ENCODE peak calls at places on chromosomes 16 and 17, in nine cellular contexts. V is fibroblast of lung, X is uterus, E is left ventricle myocardium inferior, D is transverse colon, K is breast epithelium, J is heart left ventricle, C is MM.1S, H is heart right ventricle. G is an unnamed sample.

GRCh38 chr16:16021988-16022682 is 72.7 kb downstream of the ABCC1 start:
- DNase-seq in K (peak; percentile 94), D (peak; percentile 93), V (peak; percentile 98), H (peak; percentile 94), E (peak; percentile 97), C (no peak), J (peak; percentile 97), X (peak; percentile 98), G (peak; percentile 96)

GRCh38 chr16:4316732-4317461 is 1.0 kb downstream of the GLIS2 start:
- DNase-seq in X (peak; percentile 67), E (peak; percentile 60), D (peak; percentile 30), V (peak; percentile 40), K (no peak), C (no peak), J (peak; percentile 70), H (peak; percentile 74), G (no peak)

GRCh38 chr17:62062313-62062712 is 2.8 kb downstream of the MED13 start:
- DNase-seq in K (no peak), V (peak; percentile 41), H (no peak), E (no peak), J (no peak), X (no peak), D (no peak), C (no peak), G (no peak)

GRCh38 chr17:7445011-7445927 is at the start of gene CHRNB1:
- DNase-seq in H (peak; percentile 87), D (peak; percentile 91), K (no peak), V (peak; percentile 20), C (no peak), X (peak; percentile 54), J (peak; percentile 90), E (peak; percentile 88), G (peak; percentile 85)

GRCh38 chr17:82227629-82228277 is 1.1 kb upstream of the SLC16A3 start:
- DNase-seq in X (no peak), V (peak; percentile 29), J (no peak), D (no peak), E (no peak), K (no peak), H (no peak), C (no peak), G (no peak)

GRCh38 chr17:57455063-57455914 is 199.0 kb downstream of the MSI2 start:
- DNase-seq in K (no peak), V (peak; percentile 26), H (no peak), J (peak; percentile 37), C (no peak), D (no peak), E (no peak), X (no peak), G (peak; percentile 38)

GRCh38 chr17:77140878-77141767 is at the start of gene SEC14L1:
- DNase-seq in H (peak; percentile 54), C (peak; percentile 66), V (no peak), J (peak; percentile 69), E (peak; percentile 23), X (peak; percentile 37), D (peak; percentile 42), K (no peak), G (peak; percentile 52)

GRCh38 chr16:68493412-68494070 is 45.2 kb upstream of the SMPD3 start:
- DNase-seq in K (no peak), H (no peak), J (no peak), C (no peak), X (no peak), E (no peak), D (no peak), V (no peak), G (no peak)

GRCh38 chr16:79777679-79778078 is 177.1 kb upstream of the MAF start:
- DNase-seq in C (no peak), K (no peak), E (no peak), H (no peak), V (no peak), D (no peak), J (no peak), X (no peak), G (no peak)

GRCh38 chr17:80101160-80101945 is at the start of gene GAA:
- DNase-seq in D (peak; percentile 88), J (peak; percentile 94), C (peak; percentile 88), K (peak; percentile 78), H (peak; percentile 91), X (peak; percentile 87), V (peak; percentile 78), E (peak; percentile 87), G (peak; percentile 87)

GRCh38 chr16:19884611-19885455 is at the start of gene GPRC5B:
- DNase-seq in X (peak; percentile 57), H (peak; percentile 69), C (peak; percentile 33), E (peak; percentile 63), K (no peak), V (no peak), D (peak; percentile 34), J (peak; percentile 79), G (peak; percentile 71)

GRCh38 chr17:31556969-31557620 is 165.6 kb downstream of the RAB11FIP4 start:
- DNase-seq in X (no peak), E (no peak), V (no peak), J (no peak), K (no peak), H (no peak), C (no peak), D (no peak), G (no peak)

DNA sequence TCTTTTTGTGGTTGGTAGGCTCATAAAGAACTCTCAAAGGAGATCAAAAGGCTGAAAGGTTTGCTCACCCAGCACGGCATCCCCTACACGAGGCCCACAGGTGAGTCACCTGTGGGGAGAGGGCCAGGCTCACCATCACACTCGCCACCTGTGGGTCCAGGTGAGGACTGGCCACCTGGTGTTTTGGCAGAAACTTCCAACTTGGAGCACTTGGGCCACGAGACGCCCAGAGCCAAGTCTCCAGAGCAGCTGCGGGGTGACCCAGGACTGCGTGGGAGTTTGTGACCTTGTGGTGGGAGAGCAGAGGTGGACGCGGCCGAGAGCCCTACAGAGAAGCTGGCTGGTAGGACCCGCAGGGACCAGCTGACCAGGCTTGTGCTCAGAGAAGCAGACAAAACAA is 11.1 kb downstream of the GNPTG start:
- DNase-seq in E (no peak), K (no peak), V (no peak), C (no peak), J (no peak), H (peak; percentile 5), X (no peak), D (no peak), G (no peak)
- H3K4me1 ChIP-seq in E (no peaks in the 10 kb centered on the region), K (no peaks in the 10 kb centered on the region), V (no peaks in the 10 kb centered on the region), C (no peaks in the 10 kb centered on the region), J (no peaks in the 10 kb centered on the region), H (no peaks in the 10 kb centered on the region), X (no peaks in the 10 kb centered on the region), D (no peaks in the 10 kb centered on the region), G (no peaks in the 10 kb centered on the region)

GRCh38 chr16:85899444-85899843 is 482 bp downstream of the IRF8 start:
- DNase-seq in V (no peak), H (no peak), C (no peak), K (no peak), D (no peak), J (no peak), E (no peak), X (no peak), G (no peak)

GRCh38 chr16:85901760-85902365 is 2.9 kb downstream of the IRF8 start:
- DNase-seq in E (no peak), D (no peak), K (no peak), X (no peak), C (no peak), V (no peak), H (no peak), J (no peak), G (no peak)

GRCh38 chr16:85900031-85900792 is 1.2 kb downstream of the IRF8 start:
- DNase-seq in V (no peak), D (no peak), E (no peak), C (no peak), H (no peak), K (no peak), X (no peak), J (no peak), G (no peak)

GRCh38 chr16:85902366-85903155 is 3.6 kb downstream of the IRF8 start:
- DNase-seq in X (no peak), H (no peak), D (peak; percentile 67), J (no peak), C (peak; percentile 93), E (no peak), V (no peak), K (no peak), G (no peak)

GRCh38 chr16:85901110-85901509 is 2.1 kb downstream of the IRF8 start:
- DNase-seq in C (no peak), V (no peak), X (no peak), K (no peak), H (no peak), E (no peak), D (no peak), J (no peak), G (no peak)
- H3K4me3 ChIP-seq in C (no peak overlapping the region), V (no peak overlapping the region), X (no peak overlapping the region), K (no peak overlapping the region), H (no peak overlapping the region), E (peak overlapping the region; percentile 71), D (no peak overlapping the region), J (no peak overlapping the region), G (no peak overlapping the region)

DNA sequence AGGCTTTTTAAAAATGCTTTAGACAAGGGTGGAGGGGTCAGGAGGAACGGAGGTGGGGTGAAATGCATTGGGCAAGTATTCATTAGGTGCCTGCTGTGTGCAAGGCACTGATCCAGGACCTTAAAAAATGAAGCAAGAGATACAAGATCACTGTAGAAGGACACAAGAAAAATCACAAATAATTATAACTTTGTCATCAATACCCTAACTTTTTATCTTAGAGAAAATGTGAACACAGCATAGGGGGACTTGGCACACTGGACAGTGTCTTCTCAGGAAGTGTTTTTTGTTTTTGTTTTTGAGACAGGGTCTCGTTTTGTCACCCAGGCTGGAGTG is 7.0 kb downstream of the EPOP start:
- DNase-seq in K (no peak), D (no peak), J (no peak), H (no peak), E (no peak), C (no peak), V (no peak), X (no peak), G (no peak)
- TF ChIP-seq CTCF in K (no peak), D (no peak), J (no peak), H (no peak), E (peak; percentile 8), C (no peak), V (no peak), X (no peak), G (no peak)

GRCh38 chr17:68804777-68805176 is 150.4 kb downstream of the ABCA8 start:
- DNase-seq in D (no peak), V (no peak), E (no peak), X (no peak), H (no peak), C (no peak), K (no peak), J (no peak), G (no peak)
- H3K4me1 ChIP-seq in D (no peaks in the 10 kb centered on the region), V (no peaks in the 10 kb centered on the region), E (peaks cover 22% of the 10 kb centered on the region), X (no peaks in the 10 kb centered on the region), H (peaks cover 7% of the 10 kb centered on the region), C (no peaks in the 10 kb centered on the region), K (no peaks in the 10 kb centered on the region), J (no peaks in the 10 kb centered on the region), G (peaks cover 31% of the 10 kb centered on the region)

GRCh38 chr16:56684926-56685590 is 2.8 kb downstream of the MT1X start:
- DNase-seq in V (no peak), J (no peak), H (no peak), X (no peak), K (no peak), C (no peak), D (no peak), E (no peak), G (no peak)
- H3K4me3 ChIP-seq in V (no peak overlapping the region), J (no peak overlapping the region), H (no peak overlapping the region), X (no peak overlapping the region), K (peak overlapping the region; percentile 75), C (no peak overlapping the region), D (no peak overlapping the region), E (peak overlapping the region; percentile 80), G (no peak overlapping the region)

G was measured in testis.